ENCODE peak calls at places on chromosomes 2 and 18, in five cellular contexts. U, C, T, J and L are unnamed samples. For H3K27me3, the result is how much of the 10 kb centered on the place peaks cover.

GRCh38 chr2:137202310-137202709 is 437.0 kb downstream of the THSD7B start:
- DNase-seq in U (no peak), C (no peak), T (no peak), J (no peak), L (no peak)

GRCh38 chr2:156333274-156333950 is 891 bp upstream of the NR4A2 start:
- DNase-seq in U (no peak), C (no peak), T (no peak), J (no peak), L (peak)

GRCh38 chr18:809985-810642 is 1.9 kb downstream of the YES1 start:
- DNase-seq in U (no peak), C (no peak), T (no peak), J (no peak), L (no peak)

GRCh38 chr2:63424329-63425078 is 163.8 kb downstream of the WDPCP start:
- DNase-seq in U (no peak), C (no peak), T (no peak), J (no peak), L (peak)

GRCh38 chr18:35939166-35939565 is 33.3 kb upstream of the RMP24 start:
- DNase-seq in U (no peak), C (no peak), T (no peak), J (no peak), L (no peak)

GRCh38 chr2:44295636-44296359 is 20.5 kb downstream of the SLC3A1 start:
- DNase-seq in U (no peak), C (no peak), T (no peak), J (no peak), L (no peak)

GRCh38 chr2:5980351-5981054 is 288.3 kb downstream of the SOX11 start:
- DNase-seq in U (no peak), C (no peak), T (no peak), J (no peak), L (no peak)

GRCh38 chr2:205680067-205680466 is 2.2 kb upstream of the NRP2 start:
- DNase-seq in U (peak), C (peak), T (peak), J (peak), L (peak)

GRCh38 chr2:212548459-212548815 is 9.8 kb upstream of the ERBB4 start:
- DNase-seq in U (peak), C (no peak), T (no peak), J (no peak), L (peak)

GRCh38 chr18:199768-200167 is 41.4 kb downstream of the USP14 start:
- DNase-seq in U (no peak), C (no peak), T (no peak), J (no peak), L (no peak)

GRCh38 chr2:188664391-188664790 is 309.8 kb upstream of the COL3A1 start:
- DNase-seq in U (no peak), C (peak), T (no peak), J (no peak), L (no peak)

GRCh38 chr2:71700041-71700879 is 246.9 kb downstream of the DYSF start:
- DNase-seq in U (no peak), C (no peak), T (no peak), J (no peak), L (no peak)

GRCh38 chr2:49224426-49225010 is 70.2 kb upstream of the FSHR start:
- DNase-seq in U (no peak), C (peak), T (peak), J (no peak), L (no peak)

GRCh38 chr18:13381907-13382682 is 163.5 kb downstream of the LDLRAD4 start:
- DNase-seq in U (peak), C (peak), T (peak), J (no peak), L (peak)

GRCh38 chr2:205386109-205386508 is 296.2 kb upstream of the NRP2 start:
- DNase-seq in U (no peak), C (no peak), T (no peak), J (no peak), L (no peak)

DNA sequence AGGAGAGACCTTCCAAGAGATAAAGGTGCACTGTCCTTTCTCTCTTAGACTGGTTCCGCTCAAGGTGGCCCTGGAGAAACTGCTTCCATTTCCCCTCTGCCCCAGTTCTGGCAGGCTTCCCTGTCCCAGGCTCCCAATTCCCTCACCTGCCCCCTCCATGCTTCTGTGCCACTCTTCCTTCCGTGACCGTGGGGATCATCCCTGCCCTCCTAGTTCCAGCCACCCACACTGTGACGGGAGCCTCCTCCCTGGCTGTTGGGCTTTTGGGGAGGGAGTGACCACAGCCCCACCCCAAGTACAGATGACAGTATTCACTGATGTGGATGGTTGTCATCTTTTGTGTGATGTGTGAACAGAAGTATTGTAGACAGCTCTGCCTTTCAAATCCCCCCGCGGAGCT is 2.8 kb downstream of the IMPA2 start:
- DNase-seq in U (no peak), C (no peak), T (no peak), J (no peak), L (no peak)
- H3K4me3 ChIP-seq in U (no peak), C (no peak), T (peak), J (no peak), L (no peak)

DNA sequence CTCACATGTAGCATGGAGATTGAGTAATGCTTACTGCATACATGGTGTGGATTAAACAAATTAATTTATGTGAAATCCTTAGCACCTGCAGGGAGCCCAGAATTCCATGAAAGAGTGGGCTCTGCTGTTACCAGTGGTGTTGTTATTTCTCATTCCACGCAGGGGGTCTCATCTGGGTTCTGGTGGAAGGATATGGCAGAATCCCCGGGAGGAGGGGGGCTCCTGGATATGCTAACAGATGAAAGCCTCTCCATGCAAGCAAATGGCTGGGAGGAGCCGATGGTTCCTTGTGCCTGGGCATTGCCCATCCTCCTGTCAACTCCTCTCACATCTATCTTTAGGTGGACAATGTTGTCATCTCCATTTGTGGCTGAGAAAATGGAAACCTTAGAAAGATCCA is 53.8 kb upstream of the TWIST2 start:
- DNase-seq in U (no peak), C (no peak), T (no peak), J (no peak), L (no peak)
- H3K27ac ChIP-seq in U (no peak), C (no peak), T (no peak), J (no peak), L (no peak)

DNA sequence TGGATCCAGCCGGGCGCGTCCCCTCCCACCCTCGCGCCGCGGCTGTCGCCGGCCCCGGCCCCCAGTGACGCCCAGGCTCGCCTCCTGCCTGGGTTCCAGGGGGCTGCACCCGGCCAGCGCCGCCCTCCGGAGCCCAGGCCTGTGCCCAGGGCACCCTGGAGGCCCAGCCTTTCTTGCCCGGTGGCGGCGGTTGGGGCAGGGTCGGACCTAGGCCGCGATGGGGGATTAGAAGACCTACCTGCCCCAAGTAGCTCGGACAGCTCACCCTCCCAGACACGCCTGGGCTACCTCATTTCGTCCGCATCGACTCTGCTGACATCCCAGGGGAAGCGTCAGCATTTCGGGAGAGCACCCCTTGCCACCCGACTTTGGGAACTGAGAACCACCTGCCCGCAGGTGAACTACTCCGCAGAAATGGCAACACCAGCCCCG is 727 bp upstream of the ARL4C start:
- DNase-seq in U (no peak), C (no peak), T (no peak), J (no peak), L (no peak)
- H3K27me3 ChIP-seq in U (under half), C (under half), T (under half), J (under half), L (under half)

DNA sequence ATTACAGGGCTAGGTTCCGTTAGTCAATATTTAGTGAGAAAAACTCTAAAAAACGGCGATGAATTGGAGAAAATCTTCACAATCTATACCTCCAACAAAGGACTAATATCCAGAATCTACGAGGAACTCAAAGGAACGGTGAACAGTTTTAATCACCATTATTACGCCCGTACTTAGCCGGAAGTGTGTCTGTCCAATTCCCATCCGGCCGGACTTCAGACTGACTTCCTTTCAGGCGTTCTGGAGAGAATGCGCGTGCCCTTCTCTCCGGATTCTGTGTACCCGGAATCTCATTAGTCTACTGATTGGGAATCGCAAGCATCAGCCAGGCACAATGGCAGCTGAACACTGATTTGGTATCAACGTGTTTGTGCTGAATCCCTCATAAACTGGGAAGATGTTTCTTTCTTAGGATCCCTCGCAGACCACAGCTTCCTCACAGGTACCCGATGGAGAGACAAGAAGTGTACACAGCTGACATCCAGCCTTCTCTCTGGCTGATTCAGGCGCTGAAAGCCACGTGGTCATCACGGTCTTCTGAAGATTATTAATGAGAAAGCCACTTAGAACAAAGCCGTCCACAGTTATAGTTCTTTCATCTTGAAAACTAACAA is 239.9 kb downstream of the ZNF516 start:
- DNase-seq in U (no peak), C (no peak), T (no peak), J (no peak), L (no peak)
- H3K4me3 ChIP-seq in U (no peak), C (no peak), T (no peak), J (no peak), L (no peak)

DNA sequence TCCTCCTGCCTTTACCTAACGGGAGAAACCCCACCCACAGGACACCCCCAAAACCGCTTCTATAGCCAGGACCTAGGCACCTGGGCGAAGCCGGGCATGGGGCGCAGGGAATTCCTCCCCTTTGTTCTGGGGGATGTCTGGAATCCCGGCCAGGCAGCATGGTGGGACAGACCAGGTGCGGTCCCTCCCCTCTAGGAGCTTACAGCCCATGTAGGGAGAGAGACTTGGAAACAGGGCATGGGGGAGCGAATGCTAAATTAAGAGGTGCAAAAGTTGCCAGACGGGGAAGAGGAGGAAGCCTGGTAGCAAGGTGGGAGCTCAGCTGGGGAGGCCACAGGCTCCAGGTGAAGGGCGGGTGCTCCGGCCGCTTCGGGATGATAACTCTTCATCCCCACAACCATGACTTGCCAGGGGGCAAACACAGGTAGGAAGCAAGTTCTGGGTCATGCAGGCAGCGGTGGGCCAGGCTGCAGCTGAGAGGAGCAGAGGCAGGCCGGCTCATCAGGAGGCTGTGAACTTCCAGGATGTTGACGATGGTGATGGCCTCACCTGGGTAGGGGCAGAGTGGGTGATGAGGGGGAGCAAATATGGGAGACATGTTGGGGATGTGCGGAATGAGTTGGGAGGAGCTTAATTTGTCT is 1.3 kb downstream of the TMEM37 start:
- DNase-seq in U (peak), C (no peak), T (no peak), J (no peak), L (no peak)
- H3K27ac ChIP-seq in U (no peak), C (no peak), T (peak), J (no peak), L (no peak)